ENCODE peak calls at places on chromosomes 5 and 9, in seven cellular contexts. F, E, A, W, Q, Y and R are unnamed samples.

GRCh38 chr5:50440651-50441478 is at the start of gene EMB:
- DNase-seq in F (no peak), E (peak), A (peak), W (peak), Q (peak), Y (peak), R (no peak)

GRCh38 chr5:10626473-10627013 is 62.7 kb downstream of the ANKRD33B start:
- DNase-seq in F (no peak), E (no peak), A (no peak), W (no peak), Q (no peak), Y (no peak), R (no peak)

GRCh38 chr5:152523964-152524363 is 118.9 kb upstream of the NMUR2 start:
- DNase-seq in F (no peak), E (no peak), A (no peak), W (no peak), Q (peak), Y (no peak), R (no peak)

GRCh38 chr9:114662081-114662989 is 4.7 kb upstream of the TEX53 start:
- DNase-seq in F (no peak), E (peak), A (peak), W (no peak), Q (no peak), Y (peak), R (no peak)

GRCh38 chr5:152864993-152865392 is 459.9 kb upstream of the NMUR2 start:
- DNase-seq in F (no peak), E (no peak), A (no peak), W (no peak), Q (peak), Y (no peak), R (no peak)

GRCh38 chr9:93091453-93092081 is 4.5 kb upstream of the CARD19 start:
- DNase-seq in F (peak), E (peak), A (peak), W (no peak), Q (peak), Y (peak), R (peak)

GRCh38 chr9:75111019-75111622 is 22.8 kb downstream of the OSTF1 start:
- DNase-seq in F (no peak), E (no peak), A (no peak), W (no peak), Q (peak), Y (no peak), R (no peak)

GRCh38 chr9:19224563-19224962 is 5.9 kb upstream of the DENND4C start:
- DNase-seq in F (no peak), E (no peak), A (no peak), W (no peak), Q (no peak), Y (no peak), R (no peak)

GRCh38 chr9:76996700-76997099 is 22.8 kb upstream of the FOXB2 start:
- DNase-seq in F (no peak), E (peak), A (no peak), W (no peak), Q (no peak), Y (peak), R (no peak)

GRCh38 chr5:177310757-177311173 is 933 bp downstream of the MXD3 start:
- DNase-seq in F (no peak), E (peak), A (no peak), W (no peak), Q (no peak), Y (no peak), R (no peak)

GRCh38 chr5:132263548-132264261 is 6.2 kb downstream of the PDLIM4 start:
- DNase-seq in F (peak), E (peak), A (peak), W (no peak), Q (peak), Y (peak), R (peak)

GRCh38 chr5:135218486-135218755 is 180.6 kb downstream of the MACROH2A1 start:
- DNase-seq in F (peak), E (peak), A (no peak), W (no peak), Q (no peak), Y (no peak), R (no peak)

GRCh38 chr5:39100851-39101396 is 26.7 kb upstream of the RICTOR start:
- DNase-seq in F (no peak), E (no peak), A (no peak), W (no peak), Q (peak), Y (peak), R (peak)

GRCh38 chr9:89606049-89606481 is 1.3 kb downstream of the GADD45G start:
- DNase-seq in F (peak), E (peak), A (peak), W (no peak), Q (peak), Y (peak), R (no peak)

GRCh38 chr9:129312731-129313130 is 134.7 kb upstream of the IER5L start:
- DNase-seq in F (peak), E (no peak), A (no peak), W (no peak), Q (no peak), Y (no peak), R (no peak)

GRCh38 chr5:68137451-68138190 is 77.9 kb upstream of the PIK3R1 start:
- DNase-seq in F (no peak), E (no peak), A (no peak), W (no peak), Q (no peak), Y (no peak), R (no peak)

GRCh38 chr5:66247176-66247960 is 103.3 kb downstream of the SREK1 start:
- DNase-seq in F (no peak), E (no peak), A (no peak), W (no peak), Q (peak), Y (peak), R (peak)

GRCh38 chr5:69368458-69369368 is 607 bp downstream of the AK6 start:
- DNase-seq in F (no peak), E (no peak), A (no peak), W (no peak), Q (peak), Y (peak), R (no peak)

GRCh38 chr5:180142008-180142803 is 66.8 kb downstream of the RASGEF1C start:
- DNase-seq in F (peak), E (no peak), A (no peak), W (no peak), Q (no peak), Y (no peak), R (no peak)

GRCh38 chr5:14869286-14870164 is 2.1 kb downstream of the ANKH start:
- DNase-seq in F (no peak), E (no peak), A (no peak), W (no peak), Q (no peak), Y (no peak), R (no peak)

GRCh38 chr5:175731756-175732465 is 74.0 kb downstream of the HRH2 start:
- DNase-seq in F (no peak), E (no peak), A (no peak), W (no peak), Q (no peak), Y (no peak), R (no peak)

GRCh38 chr5:84881737-84882136 is 497.1 kb upstream of the EDIL3 start:
- DNase-seq in F (no peak), E (no peak), A (no peak), W (no peak), Q (no peak), Y (no peak), R (no peak)

GRCh38 chr5:65762234-65762633 is 40.2 kb downstream of the NLN start:
- DNase-seq in F (no peak), E (no peak), A (no peak), W (no peak), Q (peak), Y (no peak), R (no peak)

GRCh38 chr9:70557665-70558419 is 143.4 kb upstream of the KLF9 start:
- DNase-seq in F (no peak), E (no peak), A (no peak), W (no peak), Q (no peak), Y (no peak), R (no peak)

GRCh38 chr9:106019017-106019692 is 324.8 kb downstream of the TMEM38B start:
- DNase-seq in F (no peak), E (no peak), A (peak), W (no peak), Q (no peak), Y (no peak), R (no peak)

GRCh38 chr9:90142580-90142979 is 500.0 kb downstream of the DIRAS2 start:
- DNase-seq in F (no peak), E (peak), A (no peak), W (no peak), Q (peak), Y (peak), R (peak)

GRCh38 chr5:177383181-177383580 is 1.1 kb upstream of the SLC34A1 start:
- DNase-seq in F (no peak), E (no peak), A (no peak), W (no peak), Q (no peak), Y (no peak), R (no peak)

GRCh38 chr5:10625700-10626472 is 62.0 kb downstream of the ANKRD33B start:
- DNase-seq in F (no peak), E (no peak), A (no peak), W (no peak), Q (no peak), Y (no peak), R (no peak)

DNA sequence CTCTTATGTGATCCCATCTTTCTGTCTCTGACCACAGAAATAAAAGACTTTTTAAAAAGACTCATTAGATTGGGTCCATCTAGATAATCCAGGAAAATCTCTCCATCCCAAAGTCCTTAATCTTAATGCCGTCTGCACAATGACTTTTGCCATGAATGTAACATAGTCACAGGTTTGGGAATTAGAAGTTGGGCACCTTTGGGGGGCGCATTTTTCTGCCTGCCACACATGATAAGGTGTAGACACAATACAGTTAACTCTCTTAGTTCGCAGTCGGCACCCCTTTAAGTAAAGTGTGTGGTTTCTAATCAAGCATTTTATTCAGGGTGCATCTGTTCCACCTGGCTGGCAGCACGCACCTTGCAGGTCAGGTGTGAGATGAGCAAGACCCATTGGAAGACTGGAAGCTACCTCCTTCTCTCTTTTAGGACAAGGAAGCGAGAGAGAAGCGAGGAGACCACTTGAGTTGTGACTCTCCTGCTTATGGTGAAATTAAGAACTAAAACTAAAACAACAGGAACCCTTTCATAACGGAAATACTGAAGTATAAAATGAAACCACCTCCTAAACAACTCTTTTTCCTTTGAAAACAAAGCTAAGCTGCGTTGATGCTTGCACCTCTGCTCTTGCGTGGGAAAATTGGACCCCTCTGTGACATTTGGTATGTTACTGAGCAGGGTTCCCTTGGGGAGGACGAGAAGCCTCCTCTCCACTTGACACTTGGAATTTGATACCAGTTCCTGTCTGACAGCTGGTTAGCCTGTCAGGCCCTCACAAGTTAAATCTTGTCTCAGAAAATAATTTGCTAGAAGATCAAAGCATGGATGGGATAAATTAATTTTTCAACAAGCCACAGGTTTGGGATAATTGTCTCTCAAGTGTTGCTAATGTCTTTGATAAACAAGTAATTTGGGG is 304.6 kb upstream of the DMRT1 start:
- DNase-seq in F (no peak), E (no peak), A (no peak), W (no peak), Q (no peak), Y (no peak), R (no peak)
- TF ChIP-seq CTCF in F (no peak), E (no peak), A (no peak), W (no peak), Q (no peak), Y (no peak), R (no peak)

GRCh38 chr9:33223696-33224095 is 16.3 kb upstream of the SPINK4 start:
- DNase-seq in F (no peak), E (no peak), A (no peak), W (no peak), Q (no peak), Y (no peak), R (no peak)
- TF ChIP-seq CTCF in F (no peak), E (peak), A (peak), W (no peak), Q (peak), Y (peak), R (peak)

GRCh38 chr9:82492274-82492673 is 503.7 kb downstream of the SPATA31D1 start:
- DNase-seq in F (no peak), E (no peak), A (no peak), W (no peak), Q (no peak), Y (no peak), R (no peak)
- TF ChIP-seq CTCF in F (no peak), E (no peak), A (no peak), W (no peak), Q (peak), Y (peak), R (peak)

GRCh38 chr9:125558453-125559084 is 148.4 kb downstream of the MAPKAP1 start:
- DNase-seq in F (no peak), E (peak), A (peak), W (no peak), Q (peak), Y (peak), R (no peak)
- TF ChIP-seq CTCF in F (peak), E (peak), A (peak), W (peak), Q (peak), Y (peak), R (peak)

DNA sequence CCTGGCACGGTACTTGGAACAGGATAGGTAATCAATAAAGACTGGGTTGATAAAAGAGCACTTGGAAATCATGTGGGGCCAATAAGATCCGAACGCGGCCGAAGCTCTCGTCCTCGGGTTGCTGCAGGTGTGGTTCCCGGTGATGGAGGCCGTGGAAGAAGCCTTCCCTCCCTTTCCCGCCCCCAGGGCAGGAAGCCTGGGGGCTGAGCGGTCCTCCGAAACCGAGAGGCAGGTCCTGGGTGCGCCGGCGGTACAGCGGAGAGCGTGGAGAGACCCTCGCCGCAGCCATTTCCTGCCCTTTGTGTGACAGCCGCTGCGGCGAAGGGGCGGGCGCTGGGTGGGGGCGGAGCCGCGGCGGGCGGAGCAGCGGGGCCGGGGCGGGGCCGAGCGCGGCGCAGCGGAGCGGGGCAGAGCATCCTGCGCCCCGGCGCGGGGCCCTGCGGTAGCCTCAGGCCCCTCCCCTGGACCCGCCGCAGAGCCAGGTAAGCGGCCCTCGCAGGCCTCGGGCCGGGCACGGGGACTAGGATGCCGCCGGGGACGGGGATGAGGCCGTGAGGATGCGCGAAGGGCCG is at the start of gene CYFIP2:
- DNase-seq in F (no peak), E (peak), A (no peak), W (peak), Q (no peak), Y (peak), R (no peak)
- TF ChIP-seq CTCF in F (no peak), E (no peak), A (no peak), W (no peak), Q (no peak), Y (no peak), R (no peak)

GRCh38 chr5:63125862-63126261 is 547.2 kb downstream of the LRRC70 start:
- DNase-seq in F (no peak), E (no peak), A (no peak), W (no peak), Q (peak), Y (peak), R (peak)
- TF ChIP-seq CTCF in F (no peak), E (peak), A (peak), W (no peak), Q (peak), Y (peak), R (peak)

GRCh38 chr5:78056901-78057514 is 237.5 kb downstream of the AP3B1 start:
- DNase-seq in F (no peak), E (no peak), A (no peak), W (no peak), Q (no peak), Y (no peak), R (no peak)
- TF ChIP-seq CTCF in F (no peak), E (peak), A (no peak), W (no peak), Q (peak), Y (peak), R (peak)